ENCODE peak calls at places on chromosomes 7 and 10, in four cellular contexts. G, Z, B and V are unnamed samples. For H3K27me3, the result is how much of the 10 kb centered on the place peaks cover.

GRCh38 chr10:49323171-49323895 is 24.4 kb downstream of the C10orf71 start:
- DNase-seq in G (no peak), Z (no peak), B (no peak), V (no peak)

GRCh38 chr7:114082934-114083647 is 164.3 kb upstream of the PPP1R3A start:
- DNase-seq in G (no peak), Z (peak), B (peak), V (no peak)

GRCh38 chr10:43076311-43076875 is 476 bp upstream of the RET start:
- DNase-seq in G (peak), Z (no peak), B (no peak), V (no peak)

GRCh38 chr10:75976681-75977080 is 545.3 kb downstream of the LRMDA start:
- DNase-seq in G (no peak), Z (no peak), B (no peak), V (no peak)

GRCh38 chr10:22478555-22479334 is 133.4 kb downstream of the SPAG6 start:
- DNase-seq in G (no peak), Z (no peak), B (no peak), V (no peak)

GRCh38 chr7:149027560-149028345 is 552 bp downstream of the PDIA4 start:
- DNase-seq in G (peak), Z (peak), B (no peak), V (no peak)

GRCh38 chr7:101993311-101993710 is 175.9 kb downstream of the CUX1 start:
- DNase-seq in G (no peak), Z (no peak), B (no peak), V (no peak)

GRCh38 chr10:58647366-58647765 is 134.7 kb downstream of the BICC1 start:
- DNase-seq in G (no peak), Z (no peak), B (no peak), V (no peak)

GRCh38 chr10:105207596-105207995 is 566.5 kb downstream of the SORCS3 start:
- DNase-seq in G (no peak), Z (no peak), B (no peak), V (no peak)

GRCh38 chr10:97131702-97132101 is 54.1 kb downstream of the SLIT1 start:
- DNase-seq in G (no peak), Z (no peak), B (no peak), V (no peak)

GRCh38 chr7:116161733-116162132 is 48.6 kb upstream of the TES start:
- DNase-seq in G (no peak), Z (no peak), B (no peak), V (no peak)

GRCh38 chr7:152752513-152752912 is 7.0 kb upstream of the ACTR3B start:
- DNase-seq in G (peak), Z (no peak), B (no peak), V (no peak)

GRCh38 chr7:79495544-79496272 is 42.2 kb upstream of the MAGI2 start:
- DNase-seq in G (peak), Z (no peak), B (no peak), V (no peak)

GRCh38 chr7:135343361-135343760 is 109.7 kb downstream of the STRA8 start:
- DNase-seq in G (no peak), Z (no peak), B (no peak), V (no peak)

DNA sequence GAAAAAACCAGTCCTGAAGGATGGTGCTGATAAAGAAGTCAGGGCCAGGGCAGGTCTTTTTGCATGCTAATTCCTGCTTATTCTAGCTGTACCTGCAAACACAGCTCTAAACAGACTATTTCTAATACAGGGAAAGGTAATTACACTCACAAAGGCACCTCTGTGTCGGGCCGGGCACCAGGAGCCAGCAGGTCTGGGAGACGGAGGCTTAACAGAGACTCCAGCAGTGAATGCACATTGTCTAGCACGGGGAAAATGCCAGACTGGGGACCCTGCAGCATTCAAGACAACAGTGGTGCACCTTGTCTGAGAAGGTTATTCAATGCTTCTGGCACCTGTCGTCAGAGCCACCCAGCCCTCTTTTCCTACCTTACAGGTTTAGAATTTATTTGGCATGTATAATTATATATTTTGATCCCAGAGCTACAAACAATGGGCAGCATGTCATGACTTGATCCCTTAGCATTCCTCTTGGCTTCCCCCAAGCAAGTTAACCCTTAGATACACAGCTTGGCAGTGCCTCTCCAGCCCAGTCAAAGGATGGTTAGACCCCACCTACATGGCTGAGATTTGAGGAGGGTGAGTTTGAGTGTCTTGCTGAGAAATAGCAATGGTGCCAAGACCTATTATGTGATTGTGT is 185.2 kb downstream of the SLC25A13 start:
- DNase-seq in G (no peak), Z (no peak), B (no peak), V (no peak)
- TF ChIP-seq CTCF in G (no peak), Z (no peak), B (no peak), V (no peak)

GRCh38 chr7:98286701-98287485 is 5.4 kb downstream of the BRI3 start:
- DNase-seq in G (no peak), Z (peak), B (no peak), V (no peak)
- H3K4me3 ChIP-seq in G (no peak), Z (no peak), B (no peak), V (no peak)

GRCh38 chr7:575425-576366 is 56.0 kb upstream of the PDGFA start:
- DNase-seq in G (no peak), Z (no peak), B (no peak), V (no peak)
- H3K27me3 ChIP-seq in G (under half), Z (under half), B (under half), V (under half)

GRCh38 chr7:51354897-51355296 is 38.3 kb upstream of the COBL start:
- DNase-seq in G (no peak), Z (no peak), B (no peak), V (no peak)
- TF ChIP-seq CTCF in G (no peak), Z (no peak), B (no peak), V (peak)

GRCh38 chr7:69608878-69609277 is 10.6 kb downstream of the AUTS2 start:
- DNase-seq in G (no peak), Z (no peak), B (no peak), V (no peak)

GRCh38 chr7:69610675-69611037 is 12.4 kb downstream of the AUTS2 start:
- DNase-seq in G (no peak), Z (no peak), B (no peak), V (no peak)

GRCh38 chr7:69612981-69613380 is 14.7 kb downstream of the AUTS2 start:
- DNase-seq in G (no peak), Z (no peak), B (no peak), V (no peak)

GRCh38 chr7:69608049-69608448 is 9.8 kb downstream of the AUTS2 start:
- DNase-seq in G (no peak), Z (no peak), B (no peak), V (no peak)

DNA sequence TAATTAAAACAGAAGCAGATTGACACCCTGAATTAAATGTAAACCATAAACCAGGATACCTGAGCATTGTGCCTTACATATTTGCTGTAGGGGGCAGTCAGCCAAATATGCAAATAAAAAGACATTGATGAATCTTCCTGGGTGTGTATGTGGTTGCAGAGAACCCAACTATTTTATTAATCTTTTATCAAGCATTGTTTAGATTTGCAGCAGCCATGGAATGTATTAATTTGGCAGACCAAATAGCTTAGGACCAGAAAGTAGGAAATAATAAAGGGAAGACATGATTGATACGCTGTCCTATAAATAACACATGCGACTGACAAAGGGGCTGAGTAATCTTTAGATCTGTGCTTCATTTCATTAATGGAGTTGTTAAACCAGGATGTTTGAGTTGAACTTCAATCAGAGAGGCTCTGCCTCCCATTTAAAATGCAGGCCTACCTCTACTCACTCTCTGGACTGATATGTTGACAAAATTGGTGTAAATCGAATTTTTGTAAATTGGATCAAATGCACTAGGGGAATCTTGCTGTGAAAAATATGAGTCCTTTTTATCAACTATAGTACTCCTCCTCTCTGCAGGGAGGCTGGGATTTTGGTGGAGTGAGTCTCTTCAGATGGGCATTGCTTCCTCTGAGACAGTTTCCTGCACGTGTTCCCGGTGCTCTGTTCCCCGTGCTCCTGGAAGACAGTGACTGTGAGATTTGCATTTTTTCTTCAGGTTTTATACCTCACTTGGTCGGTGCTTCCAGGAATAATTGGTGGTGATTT is 11.8 kb downstream of the AUTS2 start:
- DNase-seq in G (no peak), Z (no peak), B (no peak), V (no peak)
- H3K4me3 ChIP-seq in G (no peak), Z (no peak), B (no peak), V (no peak)

GRCh38 chr7:27110977-27111752 is 8.7 kb upstream of the HOXA2 start:
- DNase-seq in G (peak), Z (no peak), B (peak), V (no peak)

GRCh38 chr7:27110163-27110976 is 7.9 kb upstream of the HOXA2 start:
- DNase-seq in G (peak), Z (peak), B (peak), V (no peak)

GRCh38 chr7:27112361-27112760 is 9.9 kb upstream of the HOXA2 start:
- DNase-seq in G (peak), Z (no peak), B (no peak), V (no peak)

GRCh38 chr7:27112960-27113949 is 10.8 kb upstream of the HOXA2 start:
- DNase-seq in G (peak), Z (peak), B (peak), V (no peak)

DNA sequence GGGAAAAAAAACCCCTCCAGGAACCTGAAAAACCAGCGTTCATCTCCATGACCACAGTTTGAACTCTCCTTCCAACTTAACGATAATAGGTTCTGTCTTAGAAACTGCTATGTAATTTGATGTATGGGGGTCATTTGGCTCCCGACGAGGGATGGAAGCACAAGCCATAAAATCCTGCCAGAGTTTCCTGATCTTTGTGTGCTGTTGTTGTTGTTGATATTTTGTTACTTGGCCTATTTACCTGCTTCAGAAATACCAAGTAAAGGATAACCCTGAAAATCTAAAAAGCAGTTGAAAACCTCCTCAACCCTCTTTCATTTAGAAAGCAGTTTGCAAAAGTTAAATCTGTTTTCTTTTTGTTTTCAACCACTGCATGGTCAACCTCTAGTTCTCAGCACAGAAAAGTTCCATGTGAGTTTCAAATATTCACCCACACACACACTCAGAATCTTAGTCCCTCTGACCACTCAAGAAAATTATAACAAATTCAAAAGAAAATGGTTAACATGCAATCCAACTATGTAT is 9.3 kb upstream of the HOXA2 start:
- DNase-seq in G (no peak), Z (no peak), B (no peak), V (no peak)
- H3K27me3 ChIP-seq in G (under half), Z (half or more), B (under half), V (under half)

GRCh38 chr7:138752568-138753518 is 45.0 kb upstream of the TMEM213 start:
- DNase-seq in G (peak), Z (no peak), B (peak), V (peak)
- TF ChIP-seq CTCF in G (no peak), Z (no peak), B (no peak), V (no peak)

GRCh38 chr7:155796381-155797261 is 15.6 kb downstream of the SHH start:
- DNase-seq in G (no peak), Z (peak), B (peak), V (peak)
- H3K4me3 ChIP-seq in G (no peak), Z (no peak), B (no peak), V (no peak)

GRCh38 chr10:100899181-100899580 is 13.6 kb upstream of the SLF2 start:
- DNase-seq in G (no peak), Z (no peak), B (no peak), V (no peak)
- H3K27me3 ChIP-seq in G (under half), Z (under half), B (under half), V (under half)

DNA sequence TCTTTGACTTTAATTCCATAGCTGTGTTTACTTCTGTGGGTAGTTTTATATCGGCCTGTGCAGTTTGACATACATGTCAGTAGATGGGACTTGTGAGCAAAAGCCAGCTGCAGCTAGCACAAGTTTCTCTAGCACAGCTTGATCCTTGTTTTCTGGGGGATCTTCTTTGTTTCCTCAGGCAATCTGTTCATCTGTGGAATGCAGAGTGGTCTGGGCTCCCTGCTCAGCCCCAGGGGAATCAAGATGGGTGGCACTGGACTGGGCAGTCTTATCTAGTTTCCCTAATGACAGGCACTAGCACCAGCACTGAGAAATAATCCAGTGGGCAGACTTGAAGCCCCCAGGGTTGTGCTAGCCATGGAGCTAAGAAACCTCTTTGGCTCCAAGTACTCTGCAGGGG is 40.8 kb downstream of the CYP2C19 start:
- DNase-seq in G (no peak), Z (no peak), B (no peak), V (no peak)
- TF ChIP-seq CTCF in G (no peak), Z (no peak), B (no peak), V (no peak)